ENCODE peak calls at places on chromosomes 1 and 21, in four cellular contexts. One of them, this sample, is unnamed. For H3K9me3, the result is how much of the 10 kb centered on the place peaks cover.

GRCh38 chr1:235357485-235358378 is 9.5 kb upstream of the TBCE start:
- DNase-seq in colonic mucosa: no peak
- DNase-seq in adrenal gland: no peak
- DNase-seq in osteoblast: no peak
- DNase-seq in this sample: peak

GRCh38 chr1:63917571-63918394 is 144.0 kb downstream of the ROR1 start:
- DNase-seq in colonic mucosa: no peak
- DNase-seq in adrenal gland: no peak
- DNase-seq in osteoblast: no peak
- DNase-seq in this sample: no peak

GRCh38 chr21:36542312-36543101 is 62.6 kb upstream of the CLDN14 start:
- DNase-seq in colonic mucosa: no peak
- DNase-seq in adrenal gland: no peak
- DNase-seq in osteoblast: no peak
- DNase-seq in this sample: no peak

GRCh38 chr1:47696404-47696910 is 258.6 kb downstream of the FOXD2 start:
- DNase-seq in colonic mucosa: no peak
- DNase-seq in adrenal gland: no peak
- DNase-seq in osteoblast: no peak
- DNase-seq in this sample: no peak

GRCh38 chr1:109959974-109960744 is 24.4 kb upstream of the AHCYL1 start:
- DNase-seq in colonic mucosa: peak
- DNase-seq in adrenal gland: no peak
- DNase-seq in osteoblast: peak
- DNase-seq in this sample: peak

GRCh38 chr1:22317920-22318243 is 133.8 kb upstream of the ZBTB40 start:
- DNase-seq in colonic mucosa: no peak
- DNase-seq in adrenal gland: peak
- DNase-seq in osteoblast: no peak
- DNase-seq in this sample: no peak

GRCh38 chr1:97384294-97384952 is 536.4 kb downstream of the DPYD start:
- DNase-seq in colonic mucosa: no peak
- DNase-seq in adrenal gland: no peak
- DNase-seq in osteoblast: no peak
- DNase-seq in this sample: peak

GRCh38 chr1:167373398-167373797 is 144.9 kb downstream of the CD247 start:
- DNase-seq in colonic mucosa: no peak
- DNase-seq in adrenal gland: no peak
- DNase-seq in osteoblast: peak
- DNase-seq in this sample: peak

GRCh38 chr1:31652891-31653489 is 8.3 kb upstream of the PEF1 start:
- DNase-seq in colonic mucosa: no peak
- DNase-seq in adrenal gland: no peak
- DNase-seq in osteoblast: no peak
- DNase-seq in this sample: no peak

GRCh38 chr1:78279051-78279450 is 211.7 kb upstream of the PTGFR start:
- DNase-seq in colonic mucosa: no peak
- DNase-seq in adrenal gland: no peak
- DNase-seq in osteoblast: peak
- DNase-seq in this sample: no peak

GRCh38 chr1:40495315-40495903 is 13.2 kb upstream of the EXO5 start:
- DNase-seq in colonic mucosa: no peak
- DNase-seq in adrenal gland: no peak
- DNase-seq in osteoblast: no peak
- DNase-seq in this sample: no peak

GRCh38 chr1:57696904-57697303 is 273.0 kb upstream of the DAB1 start:
- DNase-seq in colonic mucosa: no peak
- DNase-seq in adrenal gland: no peak
- DNase-seq in osteoblast: no peak
- DNase-seq in this sample: no peak

GRCh38 chr1:9302745-9303524 is 10.2 kb downstream of the SPSB1 start:
- DNase-seq in colonic mucosa: no peak
- DNase-seq in adrenal gland: peak
- DNase-seq in osteoblast: peak
- DNase-seq in this sample: no peak

GRCh38 chr1:56911098-56911497 is 54.7 kb downstream of the C8B start:
- DNase-seq in colonic mucosa: no peak
- DNase-seq in adrenal gland: no peak
- DNase-seq in osteoblast: no peak
- DNase-seq in this sample: no peak

GRCh38 chr1:108829498-108829916 is 27.4 kb downstream of the AKNAD1 start:
- DNase-seq in colonic mucosa: no peak
- DNase-seq in adrenal gland: no peak
- DNase-seq in osteoblast: no peak
- DNase-seq in this sample: no peak

GRCh38 chr1:110879758-110880606 is 7.0 kb downstream of the CD53 start:
- DNase-seq in colonic mucosa: no peak
- DNase-seq in adrenal gland: no peak
- DNase-seq in osteoblast: no peak
- DNase-seq in this sample: no peak

GRCh38 chr1:12524266-12524665 is 93.7 kb downstream of the DHRS3 start:
- DNase-seq in colonic mucosa: no peak
- DNase-seq in adrenal gland: no peak
- DNase-seq in osteoblast: no peak
- DNase-seq in this sample: no peak

GRCh38 chr1:201764166-201764565 is 64.8 kb upstream of the IPO9 start:
- DNase-seq in colonic mucosa: no peak
- DNase-seq in adrenal gland: no peak
- DNase-seq in osteoblast: no peak
- DNase-seq in this sample: no peak

GRCh38 chr1:3315991-3316943 is 138.2 kb upstream of the ARHGEF16 start:
- DNase-seq in colonic mucosa: no peak
- DNase-seq in adrenal gland: no peak
- DNase-seq in osteoblast: no peak
- DNase-seq in this sample: no peak

GRCh38 chr1:81679972-81680371 is 120.8 kb upstream of the ADGRL2 start:
- DNase-seq in colonic mucosa: no peak
- DNase-seq in adrenal gland: no peak
- DNase-seq in osteoblast: no peak
- DNase-seq in this sample: peak

GRCh38 chr1:205934788-205935187 is 8.5 kb downstream of the SLC26A9 start:
- DNase-seq in colonic mucosa: no peak
- DNase-seq in adrenal gland: no peak
- DNase-seq in osteoblast: no peak
- DNase-seq in this sample: no peak

GRCh38 chr1:32334864-32335618 is 992 bp downstream of the MARCKSL1 start:
- DNase-seq in colonic mucosa: peak
- DNase-seq in adrenal gland: peak
- DNase-seq in osteoblast: peak
- DNase-seq in this sample: peak

GRCh38 chr1:202189012-202189790 is 4.4 kb upstream of the LGR6 start:
- DNase-seq in colonic mucosa: peak
- DNase-seq in adrenal gland: peak
- DNase-seq in osteoblast: peak
- DNase-seq in this sample: peak

GRCh38 chr1:18732686-18733085 is 102.0 kb downstream of the PAX7 start:
- DNase-seq in colonic mucosa: no peak
- DNase-seq in adrenal gland: no peak
- DNase-seq in osteoblast: peak
- DNase-seq in this sample: no peak

GRCh38 chr1:182725264-182725965 is 41.0 kb upstream of the RGS8 start:
- DNase-seq in colonic mucosa: no peak
- DNase-seq in adrenal gland: no peak
- DNase-seq in osteoblast: no peak
- DNase-seq in this sample: no peak

GRCh38 chr21:44087426-44088400 is 19.5 kb upstream of the PWP2 start:
- DNase-seq in colonic mucosa: peak
- DNase-seq in adrenal gland: peak
- DNase-seq in osteoblast: peak
- DNase-seq in this sample: no peak

GRCh38 chr1:177984761-177985160 is 14.9 kb upstream of the SEC16B start:
- DNase-seq in colonic mucosa: no peak
- DNase-seq in adrenal gland: no peak
- DNase-seq in osteoblast: no peak
- DNase-seq in this sample: no peak

GRCh38 chr1:109214695-109215623 is 1.2 kb downstream of the SARS1 start:
- DNase-seq in colonic mucosa: peak
- DNase-seq in adrenal gland: peak
- DNase-seq in osteoblast: peak
- DNase-seq in this sample: peak

GRCh38 chr1:27001570-27002360 is 8.3 kb downstream of the TRNP1 start:
- DNase-seq in colonic mucosa: no peak
- DNase-seq in adrenal gland: peak
- DNase-seq in osteoblast: peak
- DNase-seq in this sample: no peak

GRCh38 chr1:26998319-26999300 is 5.1 kb downstream of the TRNP1 start:
- DNase-seq in colonic mucosa: no peak
- DNase-seq in adrenal gland: no peak
- DNase-seq in osteoblast: peak
- DNase-seq in this sample: peak

GRCh38 chr1:27000092-27000816 is 6.8 kb downstream of the TRNP1 start:
- DNase-seq in colonic mucosa: no peak
- DNase-seq in adrenal gland: no peak
- DNase-seq in osteoblast: no peak
- DNase-seq in this sample: no peak

GRCh38 chr1:27000817-27001460 is 7.4 kb downstream of the TRNP1 start:
- DNase-seq in colonic mucosa: no peak
- DNase-seq in adrenal gland: no peak
- DNase-seq in osteoblast: peak
- DNase-seq in this sample: no peak

DNA sequence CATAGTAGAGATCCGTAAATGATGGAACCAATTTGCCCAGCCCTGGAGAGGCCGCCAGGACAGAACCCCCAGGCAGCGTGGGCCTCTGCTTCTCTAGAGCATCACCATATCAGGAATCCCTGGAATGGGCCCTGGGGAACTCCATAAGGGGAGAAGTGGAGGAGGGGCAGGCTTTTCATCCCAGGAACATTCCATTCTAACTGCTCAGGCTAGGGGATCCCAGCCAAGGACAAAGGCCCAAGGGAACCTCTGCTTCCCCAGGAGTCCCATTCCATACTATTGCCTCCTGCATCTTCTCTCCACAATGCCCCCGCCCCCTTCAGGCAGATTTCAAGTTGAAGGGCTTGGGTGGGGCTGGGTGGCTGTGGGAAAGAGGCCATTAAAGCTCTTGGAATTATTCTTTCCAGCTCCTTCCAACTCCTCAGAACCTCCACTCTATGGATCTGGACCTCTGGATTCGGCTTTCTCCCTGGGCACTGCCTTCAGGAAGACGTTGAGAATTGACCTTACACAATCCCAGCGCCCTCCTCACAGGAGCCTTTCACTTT is 6.0 kb downstream of the TRNP1 start:
- DNase-seq in colonic mucosa: no peak
- DNase-seq in adrenal gland: peak
- DNase-seq in osteoblast: peak
- DNase-seq in this sample: peak
- TF ChIP-seq CTCF in colonic mucosa: no peak
- TF ChIP-seq CTCF in adrenal gland: no peak
- TF ChIP-seq CTCF in osteoblast: no peak
- TF ChIP-seq CTCF in this sample: no peak

GRCh38 chr1:11156958-11157357 is 32.2 kb upstream of the ANGPTL7 start:
- DNase-seq in colonic mucosa: no peak
- DNase-seq in adrenal gland: no peak
- DNase-seq in osteoblast: no peak
- DNase-seq in this sample: no peak

GRCh38 chr1:11156441-11156840 is 32.7 kb upstream of the ANGPTL7 start:
- DNase-seq in colonic mucosa: no peak
- DNase-seq in adrenal gland: no peak
- DNase-seq in osteoblast: no peak
- DNase-seq in this sample: no peak

GRCh38 chr1:11157867-11158266 is 31.3 kb upstream of the ANGPTL7 start:
- DNase-seq in colonic mucosa: no peak
- DNase-seq in adrenal gland: no peak
- DNase-seq in osteoblast: no peak
- DNase-seq in this sample: no peak

GRCh38 chr1:11158291-11158690 is 30.9 kb upstream of the ANGPTL7 start:
- DNase-seq in colonic mucosa: no peak
- DNase-seq in adrenal gland: no peak
- DNase-seq in osteoblast: peak
- DNase-seq in this sample: no peak

GRCh38 chr1:11157394-11157793 is 31.8 kb upstream of the ANGPTL7 start:
- DNase-seq in colonic mucosa: no peak
- DNase-seq in adrenal gland: no peak
- DNase-seq in osteoblast: no peak
- DNase-seq in this sample: no peak
- H3K4me3 ChIP-seq in colonic mucosa: no peak
- H3K4me3 ChIP-seq in adrenal gland: no peak
- H3K4me3 ChIP-seq in osteoblast: no peak
- H3K4me3 ChIP-seq in this sample: no peak

DNA sequence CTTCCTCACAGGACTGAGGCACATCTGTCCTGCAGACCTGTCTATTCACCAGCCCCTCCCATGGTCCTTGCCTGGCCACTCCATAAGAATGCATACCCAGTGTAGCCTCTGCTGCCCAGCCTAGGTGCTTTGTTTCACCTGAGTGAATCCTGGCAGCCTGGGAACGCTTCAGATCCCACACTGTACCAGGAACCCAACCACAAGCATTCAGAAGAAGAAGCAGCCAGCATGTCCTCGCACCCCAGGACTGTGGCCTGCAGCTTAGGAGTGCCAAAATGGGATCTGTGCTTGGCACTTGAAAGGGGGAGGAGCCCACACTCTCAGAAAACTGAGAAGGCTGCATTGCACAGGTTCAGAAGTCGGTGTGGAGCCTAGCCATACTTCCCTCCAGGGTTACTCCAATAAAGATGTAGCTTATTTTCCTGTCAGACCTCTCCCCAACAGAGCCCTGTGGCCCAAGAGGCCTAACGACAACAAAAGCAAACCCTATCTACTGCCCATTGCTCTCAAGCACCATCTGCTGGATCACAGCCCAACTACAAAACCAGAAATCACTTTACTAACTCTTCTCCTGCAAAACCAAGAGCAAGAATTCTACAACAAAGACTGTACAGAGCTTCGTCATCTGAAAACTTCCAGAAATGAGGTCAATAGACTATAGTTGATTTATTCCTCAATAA is 923.1 kb upstream of the NEGR1 start:
- DNase-seq in colonic mucosa: no peak
- DNase-seq in adrenal gland: no peak
- DNase-seq in osteoblast: no peak
- DNase-seq in this sample: peak
- H3K9me3 ChIP-seq in colonic mucosa: under half
- H3K9me3 ChIP-seq in adrenal gland: under half
- H3K9me3 ChIP-seq in osteoblast: under half
- H3K9me3 ChIP-seq in this sample: under half

GRCh38 chr1:162840256-162840839 is 20.6 kb downstream of the CCDC190 start:
- DNase-seq in colonic mucosa: no peak
- DNase-seq in adrenal gland: no peak
- DNase-seq in osteoblast: no peak
- DNase-seq in this sample: no peak
- TF ChIP-seq CTCF in colonic mucosa: no peak
- TF ChIP-seq CTCF in adrenal gland: no peak
- TF ChIP-seq CTCF in osteoblast: no peak
- TF ChIP-seq CTCF in this sample: no peak

GRCh38 chr1:230185076-230186001 is 118.3 kb downstream of the GALNT2 start:
- DNase-seq in colonic mucosa: no peak
- DNase-seq in adrenal gland: no peak
- DNase-seq in osteoblast: no peak
- DNase-seq in this sample: no peak
- H3K4me3 ChIP-seq in colonic mucosa: no peak
- H3K4me3 ChIP-seq in adrenal gland: no peak
- H3K4me3 ChIP-seq in osteoblast: no peak
- H3K4me3 ChIP-seq in this sample: no peak

GRCh38 chr21:46054447-46054846 is 43.5 kb upstream of the COL6A2 start:
- DNase-seq in colonic mucosa: no peak
- DNase-seq in adrenal gland: no peak
- DNase-seq in osteoblast: peak
- DNase-seq in this sample: peak
- H3K9me3 ChIP-seq in colonic mucosa: under half
- H3K9me3 ChIP-seq in adrenal gland: under half
- H3K9me3 ChIP-seq in osteoblast: under half
- H3K9me3 ChIP-seq in this sample: under half

GRCh38 chr1:36448530-36449051 is 1.7 kb downstream of the OSCP1 start:
- DNase-seq in colonic mucosa: no peak
- DNase-seq in adrenal gland: no peak
- DNase-seq in osteoblast: no peak
- DNase-seq in this sample: no peak
- TF ChIP-seq CTCF in colonic mucosa: no peak
- TF ChIP-seq CTCF in adrenal gland: peak
- TF ChIP-seq CTCF in osteoblast: no peak
- TF ChIP-seq CTCF in this sample: no peak

This sample was measured in cardiac muscle cell.